ENCODE peak calls at places on chromosomes 1 and 21, in six cellular contexts. O is omental fat pad; F is non-pigmented ciliary epithelial cell; Q is OCI-LY7; J is KBM-7; B is Jurkat, Clone E6-1. W is an unnamed sample.

GRCh38 chr1:100622037-100622436 is 84.1 kb downstream of the GPR88 start:
- DNase-seq in O (no peak), B (no peak), J (no peak), F (peak), Q (no peak), W (no peak)

GRCh38 chr1:45685308-45686080 is 839 bp downstream of the GPBP1L1 start:
- DNase-seq in F (no peak), J (peak), Q (peak), O (no peak), B (peak), W (no peak)

GRCh38 chr1:241229216-241229615 is 127.8 kb downstream of the RGS7 start:
- DNase-seq in Q (no peak), O (no peak), J (no peak), B (no peak), F (no peak), W (no peak)

GRCh38 chr21:16522512-16522911 is 792.7 kb downstream of the USP25 start:
- DNase-seq in J (no peak), O (no peak), F (no peak), Q (no peak), B (no peak), W (no peak)

GRCh38 chr1:27406354-27406665 is 13.9 kb downstream of the GPR3 start:
- DNase-seq in F (no peak), O (no peak), B (no peak), J (no peak), Q (no peak), W (no peak)

GRCh38 chr1:25666437-25666836 is 49.8 kb downstream of the MAN1C1 start:
- DNase-seq in F (no peak), O (no peak), Q (no peak), B (no peak), J (no peak), W (no peak)

GRCh38 chr1:215845224-215845902 is 278.3 kb downstream of the KCTD3 start:
- DNase-seq in Q (no peak), J (no peak), O (no peak), F (peak), B (no peak), W (no peak)

GRCh38 chr1:51088474-51088873 is 13.6 kb upstream of the C1orf185 start:
- DNase-seq in Q (no peak), J (peak), O (no peak), B (no peak), F (no peak), W (no peak)

GRCh38 chr1:61864501-61864900 is 122.2 kb downstream of the PATJ start:
- DNase-seq in J (no peak), B (no peak), O (no peak), Q (no peak), F (no peak), W (no peak)

GRCh38 chr1:111202366-111202706 is 1.9 kb upstream of the DENND2D start:
- DNase-seq in Q (no peak), J (no peak), F (no peak), O (no peak), B (no peak), W (no peak)

GRCh38 chr1:8395433-8395866 is 77.5 kb downstream of the SLC45A1 start:
- DNase-seq in O (no peak), Q (peak), B (peak), J (peak), F (no peak), W (no peak)

GRCh38 chr1:180530501-180530900 is 28.1 kb upstream of the ACBD6 start:
- DNase-seq in B (no peak), J (no peak), F (peak), O (no peak), Q (no peak), W (no peak)

GRCh38 chr1:1616045-1616821 is 933 bp downstream of the MIB2 start:
- DNase-seq in J (no peak), Q (no peak), O (no peak), F (no peak), B (no peak), W (peak)

GRCh38 chr21:42009018-42009830 is 936 bp downstream of the ZBTB21 start:
- DNase-seq in F (no peak), J (peak), Q (peak), O (peak), B (no peak), W (peak)

GRCh38 chr1:194707074-194707473 is 1520.7 kb upstream of the B3GALT2 start:
- DNase-seq in F (no peak), B (no peak), Q (no peak), J (no peak), O (no peak), W (no peak)

W was measured in T-helper 17 cell.